ENCODE peak calls at places on chromosomes 1 and 21, in eight cellular contexts. Q, T, U, C, N, J, R and F are unnamed samples.

GRCh38 chr1:147635342-147635741 is 35.0 kb downstream of the ACP6 start:
- DNase-seq in Q (no peak), T (no peak), U (no peak), C (no peak), N (no peak), J (no peak), R (no peak), F (no peak)

GRCh38 chr1:37692834-37693175 is 489 bp downstream of the CDCA8 start:
- DNase-seq in Q (no peak), T (no peak), U (no peak), C (no peak), N (no peak), J (no peak), R (no peak), F (no peak)

GRCh38 chr1:154808909-154809262 is 61.2 kb downstream of the KCNN3 start:
- DNase-seq in Q (no peak), T (no peak), U (no peak), C (no peak), N (no peak), J (no peak), R (no peak), F (no peak)

GRCh38 chr1:11979453-11979817 is 809 bp upstream of the MFN2 start:
- DNase-seq in Q (no peak), T (no peak), U (no peak), C (no peak), N (no peak), J (no peak), R (peak), F (peak)

GRCh38 chr1:36816348-36816747 is 218.0 kb downstream of the GRIK3 start:
- DNase-seq in Q (no peak), T (no peak), U (no peak), C (no peak), N (no peak), J (no peak), R (no peak), F (no peak)

GRCh38 chr1:231602675-231602984 is 24.0 kb upstream of the DISC1 start:
- DNase-seq in Q (no peak), T (no peak), U (no peak), C (no peak), N (no peak), J (no peak), R (no peak), F (no peak)

GRCh38 chr1:88650676-88651418 is 33.2 kb upstream of the PKN2 start:
- DNase-seq in Q (no peak), T (no peak), U (peak), C (no peak), N (peak), J (no peak), R (no peak), F (no peak)

GRCh38 chr1:29712801-29713200 is 476.5 kb downstream of the PTPRU start:
- DNase-seq in Q (no peak), T (no peak), U (no peak), C (no peak), N (no peak), J (no peak), R (no peak), F (no peak)

GRCh38 chr1:232377494-232377770 is 252.5 kb downstream of the SIPA1L2 start:
- DNase-seq in Q (no peak), T (no peak), U (peak), C (no peak), N (peak), J (peak), R (no peak), F (no peak)

GRCh38 chr1:230772457-230773395 is 25.5 kb downstream of the CAPN9 start:
- DNase-seq in Q (no peak), T (no peak), U (peak), C (no peak), N (peak), J (peak), R (peak), F (no peak)

GRCh38 chr21:26512664-26513063 is 60.4 kb downstream of the CYYR1 start:
- DNase-seq in Q (no peak), T (no peak), U (no peak), C (no peak), N (no peak), J (no peak), R (no peak), F (no peak)

GRCh38 chr21:27818847-27819246 is 852.0 kb upstream of the ADAMTS5 start:
- DNase-seq in Q (no peak), T (no peak), U (peak), C (no peak), N (peak), J (peak), R (peak), F (no peak)

GRCh38 chr1:39683591-39684312 is 7.5 kb downstream of the HPCAL4 start:
- DNase-seq in Q (no peak), T (no peak), U (no peak), C (no peak), N (no peak), J (no peak), R (no peak), F (no peak)

GRCh38 chr1:184836081-184836480 is 81.4 kb upstream of the EDEM3 start:
- DNase-seq in Q (no peak), T (no peak), U (peak), C (no peak), N (no peak), J (no peak), R (no peak), F (no peak)

GRCh38 chr1:168653567-168653966 is 75.4 kb downstream of the DPT start:
- DNase-seq in Q (no peak), T (no peak), U (peak), C (no peak), N (no peak), J (peak), R (no peak), F (no peak)

GRCh38 chr1:41389009-41389408 is 27.8 kb downstream of the FOXO6 start:
- DNase-seq in Q (no peak), T (no peak), U (no peak), C (no peak), N (no peak), J (no peak), R (no peak), F (no peak)

GRCh38 chr21:42103843-42104242 is 32.7 kb downstream of the UMODL1 start:
- DNase-seq in Q (no peak), T (no peak), U (no peak), C (no peak), N (no peak), J (no peak), R (no peak), F (no peak)

GRCh38 chr1:224620105-224620504 is 4.0 kb downstream of the CNIH3 start:
- DNase-seq in Q (no peak), T (no peak), U (no peak), C (no peak), N (no peak), J (no peak), R (no peak), F (no peak)

GRCh38 chr1:9328681-9329080 is 36.0 kb downstream of the SPSB1 start:
- DNase-seq in Q (no peak), T (no peak), U (no peak), C (no peak), N (no peak), J (no peak), R (no peak), F (no peak)

GRCh38 chr1:233868461-233868860 is 36.0 kb upstream of the SLC35F3 start:
- DNase-seq in Q (no peak), T (no peak), U (no peak), C (no peak), N (no peak), J (no peak), R (no peak), F (no peak)

GRCh38 chr1:168422203-168422848 is 121.5 kb downstream of the XCL2 start:
- DNase-seq in Q (no peak), T (no peak), U (no peak), C (no peak), N (peak), J (no peak), R (no peak), F (no peak)

GRCh38 chr1:109821221-109821669 is 57.5 kb upstream of the EPS8L3 start:
- DNase-seq in Q (peak), T (no peak), U (peak), C (no peak), N (peak), J (peak), R (peak), F (no peak)

GRCh38 chr1:56934400-56935080 is 31.3 kb downstream of the C8B start:
- DNase-seq in Q (no peak), T (no peak), U (peak), C (no peak), N (peak), J (no peak), R (no peak), F (peak)

GRCh38 chr1:33383974-33384767 is 46.7 kb downstream of the PHC2 start:
- DNase-seq in Q (no peak), T (no peak), U (peak), C (no peak), N (peak), J (peak), R (no peak), F (no peak)

GRCh38 chr1:200248541-200248940 is 161.3 kb downstream of the ZNF281 start:
- DNase-seq in Q (no peak), T (no peak), U (no peak), C (no peak), N (no peak), J (no peak), R (no peak), F (no peak)

GRCh38 chr1:183454377-183454776 is 17.9 kb upstream of the SMG7 start:
- DNase-seq in Q (no peak), T (no peak), U (peak), C (no peak), N (no peak), J (peak), R (no peak), F (no peak)

GRCh38 chr1:232305020-232305419 is 324.9 kb downstream of the SIPA1L2 start:
- DNase-seq in Q (no peak), T (no peak), U (no peak), C (no peak), N (no peak), J (peak), R (no peak), F (no peak)

GRCh38 chr1:28755701-28756100 is 19.0 kb downstream of the YTHDF2 start:
- DNase-seq in Q (no peak), T (no peak), U (no peak), C (no peak), N (peak), J (no peak), R (no peak), F (no peak)

GRCh38 chr1:204478166-204478899 is 16.3 kb downstream of the PIK3C2B start:
- DNase-seq in Q (no peak), T (no peak), U (no peak), C (no peak), N (no peak), J (no peak), R (no peak), F (no peak)

GRCh38 chr1:23732363-23733224 is 10.7 kb upstream of the ELOA start:
- DNase-seq in Q (no peak), T (no peak), U (peak), C (no peak), N (peak), J (peak), R (no peak), F (no peak)

GRCh38 chr21:45887788-45888187 is 93.8 kb upstream of the COL6A1 start:
- DNase-seq in Q (no peak), T (no peak), U (no peak), C (no peak), N (no peak), J (no peak), R (no peak), F (no peak)
- TF ChIP-seq CTCF in Q (no peak), T (no peak), U (no peak), C (no peak), N (no peak), J (no peak), R (no peak), F (no peak)

DNA sequence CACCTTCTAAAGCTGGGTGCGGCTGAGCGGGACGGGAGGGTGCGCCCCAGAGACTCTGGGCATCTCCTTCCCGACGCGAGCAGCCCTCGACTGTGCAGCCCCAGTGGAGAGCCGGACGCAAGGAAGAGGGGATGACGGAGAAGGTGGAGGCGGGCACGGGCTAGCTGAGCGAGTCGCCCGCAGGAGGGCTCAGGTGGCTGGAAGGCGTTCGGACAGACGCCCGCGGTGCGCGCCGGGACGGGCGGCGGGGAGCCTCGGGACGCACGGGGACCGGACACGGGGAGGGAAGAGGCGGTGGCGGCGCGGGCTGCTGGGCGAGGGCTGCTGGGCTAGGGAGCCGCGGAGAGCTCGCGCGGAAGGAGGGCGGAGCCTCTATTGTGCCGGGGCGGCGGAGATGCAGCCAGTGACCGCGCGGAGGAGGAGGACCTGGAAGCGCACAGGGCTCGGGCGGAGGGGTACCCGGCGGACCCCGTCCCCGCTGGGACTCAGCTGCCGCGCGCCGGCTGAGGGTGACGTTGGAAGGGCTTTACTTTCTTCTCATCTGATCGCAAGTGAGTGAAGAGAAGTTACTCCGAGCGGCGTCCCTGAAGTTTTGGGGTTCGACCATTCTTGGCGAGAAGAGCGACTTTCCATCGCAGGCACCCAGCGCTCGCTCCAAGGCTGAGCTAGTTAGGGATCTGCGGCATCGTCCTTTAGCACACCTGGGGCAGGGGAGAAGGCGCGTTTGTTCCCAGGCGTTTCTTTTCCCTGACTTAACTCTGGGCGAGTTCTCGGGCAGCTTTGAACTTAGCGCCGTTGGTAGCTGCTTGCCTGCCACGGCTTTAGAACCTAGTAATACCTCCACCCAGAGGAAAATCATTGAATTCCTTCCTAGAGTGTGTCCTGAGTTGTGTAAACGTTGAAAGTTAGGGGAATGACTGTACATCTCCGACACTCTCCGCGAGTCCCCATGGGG is at the start of gene OLFML2B:
- DNase-seq in Q (peak), T (peak), U (peak), C (peak), N (peak), J (peak), R (peak), F (peak)
- TF ChIP-seq CTCF in Q (peak), T (no peak), U (peak), C (no peak), N (peak), J (peak), R (no peak), F (no peak)

GRCh38 chr1:165828103-165828558 is 717 bp downstream of the UCK2 start:
- DNase-seq in Q (peak), T (no peak), U (no peak), C (no peak), N (peak), J (peak), R (peak), F (peak)

GRCh38 chr1:165826565-165826964 is 849 bp upstream of the UCK2 start:
- DNase-seq in Q (no peak), T (no peak), U (no peak), C (no peak), N (no peak), J (no peak), R (no peak), F (no peak)

GRCh38 chr1:165829888-165830287 is 2.5 kb downstream of the UCK2 start:
- DNase-seq in Q (no peak), T (no peak), U (no peak), C (no peak), N (no peak), J (no peak), R (no peak), F (no peak)

GRCh38 chr1:165828581-165829329 is 1.3 kb downstream of the UCK2 start:
- DNase-seq in Q (peak), T (no peak), U (peak), C (no peak), N (peak), J (peak), R (peak), F (peak)

DNA sequence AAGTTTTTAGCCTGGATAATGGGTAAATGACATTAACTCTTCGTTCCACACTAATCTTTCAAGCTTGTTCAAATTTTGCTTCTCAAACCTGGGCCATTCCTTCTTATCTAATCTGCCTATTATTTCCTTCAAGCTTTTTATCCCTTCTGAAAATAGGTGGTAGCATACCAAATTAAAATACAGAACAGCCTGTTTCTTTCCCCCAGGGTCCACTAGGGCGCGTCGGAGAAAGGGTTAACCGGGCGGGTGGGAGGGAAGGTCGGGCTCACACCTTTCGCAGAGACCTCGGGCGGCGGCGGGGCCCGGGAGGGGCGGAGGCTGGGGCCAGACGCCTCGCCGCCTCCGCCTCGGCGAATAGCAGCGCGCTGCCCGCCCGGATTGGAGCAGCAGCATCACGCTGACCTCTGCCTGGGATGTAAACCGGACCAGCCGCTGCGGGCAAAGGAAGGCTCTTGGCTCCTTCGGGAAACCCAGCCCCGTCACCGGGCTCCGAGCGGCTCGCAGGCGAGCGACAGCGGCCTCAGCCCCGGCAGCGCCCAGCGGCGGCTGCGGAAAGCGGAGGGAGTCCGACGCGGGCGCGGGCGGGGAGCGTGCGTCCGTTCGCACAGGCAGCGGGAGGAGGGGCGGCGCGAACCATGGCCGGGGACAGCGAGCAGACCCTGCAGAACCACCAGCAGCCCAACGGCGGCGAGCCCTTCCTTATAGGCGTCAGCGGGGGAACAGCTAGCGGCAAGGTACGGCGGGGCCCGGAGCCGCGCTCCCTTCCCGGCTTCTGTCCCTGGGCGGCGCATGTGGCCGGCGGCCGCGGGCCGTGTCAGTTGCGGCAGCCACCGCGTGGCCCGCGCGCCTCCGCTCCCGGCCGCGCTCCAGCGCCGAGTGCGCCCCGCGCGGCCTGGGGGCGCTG is at the start of gene UCK2:
- DNase-seq in Q (peak), T (peak), U (peak), C (peak), N (peak), J (peak), R (peak), F (peak)
- TF ChIP-seq CTCF in Q (peak), T (no peak), U (peak), C (peak), N (no peak), J (no peak), R (no peak), F (no peak)

GRCh38 chr21:33206771-33207290 is 22.9 kb upstream of the IFNAR2 start:
- DNase-seq in Q (no peak), T (no peak), U (no peak), C (no peak), N (no peak), J (no peak), R (no peak), F (no peak)

GRCh38 chr21:33211305-33211704 is 18.4 kb upstream of the IFNAR2 start:
- DNase-seq in Q (no peak), T (no peak), U (no peak), C (no peak), N (no peak), J (no peak), R (no peak), F (no peak)

GRCh38 chr21:33205476-33205875 is 24.3 kb upstream of the IFNAR2 start:
- DNase-seq in Q (no peak), T (no peak), U (no peak), C (peak), N (no peak), J (no peak), R (no peak), F (no peak)

GRCh38 chr21:33207471-33208149 is 22.1 kb upstream of the IFNAR2 start:
- DNase-seq in Q (no peak), T (no peak), U (no peak), C (no peak), N (no peak), J (no peak), R (no peak), F (no peak)

DNA sequence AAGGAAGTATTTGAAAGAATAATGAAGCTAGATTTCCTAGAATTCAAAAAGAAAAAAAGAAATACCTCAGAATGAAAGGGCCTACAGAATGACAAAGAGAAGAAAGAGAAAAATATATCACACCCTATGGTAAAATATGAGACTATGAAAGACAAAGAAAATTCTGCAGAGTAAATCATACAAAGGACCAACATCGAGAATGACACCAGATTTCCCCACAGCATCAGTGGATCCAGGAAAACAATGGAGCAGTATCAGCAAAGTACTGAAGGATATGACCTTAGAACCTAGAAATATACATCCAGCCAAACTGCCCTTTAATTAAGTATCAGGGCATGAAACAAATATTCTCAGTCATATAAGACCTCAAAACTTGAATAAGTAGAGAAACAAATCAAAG is 21.2 kb upstream of the IFNAR2 start:
- DNase-seq in Q (no peak), T (no peak), U (no peak), C (no peak), N (no peak), J (no peak), R (no peak), F (no peak)
- TF ChIP-seq CTCF in Q (no peak), T (no peak), U (no peak), C (no peak), N (no peak), J (no peak), R (no peak), F (no peak)

DNA sequence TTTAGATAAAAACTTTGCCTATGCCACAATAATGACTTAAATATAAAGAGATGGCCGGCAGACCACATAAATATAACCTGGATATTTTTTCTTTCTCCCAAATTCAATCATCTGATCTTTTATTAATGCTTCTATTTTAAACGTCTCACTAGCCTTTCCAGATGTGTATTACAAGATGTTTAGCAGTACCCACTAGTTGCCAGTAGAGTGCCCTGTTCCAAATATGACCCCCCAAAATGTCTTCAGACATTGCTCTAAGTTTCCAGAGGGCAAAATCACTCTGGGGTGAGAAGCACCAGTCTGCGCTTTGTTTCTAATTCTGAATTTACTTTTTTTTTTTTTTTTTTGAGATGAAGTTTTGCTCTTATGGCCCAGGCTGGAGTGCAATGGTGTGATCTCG is 268.1 kb downstream of the GRIK1 start:
- DNase-seq in Q (no peak), T (no peak), U (no peak), C (no peak), N (no peak), J (no peak), R (no peak), F (no peak)
- TF ChIP-seq CTCF in Q (no peak), T (no peak), U (peak), C (no peak), N (peak), J (no peak), R (no peak), F (no peak)

GRCh38 chr1:153727463-153728304 is at the start of gene INTS3:
- DNase-seq in Q (peak), T (peak), U (peak), C (peak), N (peak), J (peak), R (peak), F (peak)
- TF ChIP-seq CTCF in Q (no peak), T (peak), U (peak), C (no peak), N (no peak), J (no peak), R (no peak), F (no peak)

GRCh38 chr1:64396817-64397216 is 73.1 kb upstream of the CACHD1 start:
- DNase-seq in Q (no peak), T (peak), U (peak), C (no peak), N (peak), J (no peak), R (no peak), F (no peak)
- TF ChIP-seq CTCF in Q (no peak), T (peak), U (no peak), C (no peak), N (no peak), J (peak), R (no peak), F (no peak)